ENCODE peak calls at places on chromosomes 3 and 15, in nine cellular contexts. V is PC-3, I is aorta, C is psoas muscle, Z is spleen, T is lower lobe of right lung, M is SJSA1, O is Panc1, P is Karpas-422. R is an unnamed sample.

GRCh38 chr3:141393151-141394076 is 25.1 kb downstream of the ZBTB38 start:
- DNase-seq in I (no peak), O (no peak), Z (no peak), P (no peak), T (no peak), M (peak; percentile 54), V (no peak), C (no peak), R (no peak)

GRCh38 chr15:90513448-90513847 is 16.3 kb upstream of the CRTC3 start:
- DNase-seq in I (no peak), O (no peak), C (no peak), M (no peak), T (no peak), P (no peak), V (no peak), Z (no peak), R (no peak)

GRCh38 chr3:14284694-14285404 is 106.2 kb downstream of the LSM3 start:
- DNase-seq in C (no peak), M (no peak), I (no peak), Z (peak; percentile 59), T (no peak), V (no peak), P (no peak), O (no peak), R (no peak)

GRCh38 chr3:98628317-98628716 is 34.9 kb upstream of the CPOX start:
- DNase-seq in Z (no peak), P (peak; percentile 47), T (no peak), C (no peak), I (no peak), M (no peak), V (no peak), O (no peak), R (no peak)

GRCh38 chr15:68333775-68334470 is 56.4 kb downstream of the FEM1B start:
- DNase-seq in V (peak; percentile 18), T (peak; percentile 72), M (peak; percentile 77), C (peak; percentile 66), O (no peak), Z (peak; percentile 81), I (peak; percentile 86), P (no peak), R (peak; percentile 71)

GRCh38 chr3:151539599-151539998 is 78.7 kb upstream of the IGSF10 start:
- DNase-seq in C (no peak), O (no peak), M (no peak), T (no peak), I (no peak), V (no peak), P (no peak), Z (no peak), R (no peak)

GRCh38 chr3:159239054-159239453 is 437.2 kb downstream of the MFSD1 start:
- DNase-seq in O (no peak), M (no peak), I (no peak), Z (no peak), V (no peak), P (no peak), T (no peak), C (no peak), R (no peak)

GRCh38 chr15:99412626-99413025 is 153.2 kb upstream of the MEF2A start:
- DNase-seq in T (no peak), C (no peak), P (no peak), V (no peak), M (no peak), I (peak; percentile 60), O (no peak), Z (no peak), R (no peak)

GRCh38 chr3:14345496-14346150 is 56.8 kb upstream of the SLC6A6 start:
- DNase-seq in I (no peak), T (no peak), O (no peak), P (no peak), Z (no peak), M (peak; percentile 55), C (no peak), V (peak; percentile 35), R (peak; percentile 28)

GRCh38 chr15:75749820-75750219 is 37.2 kb upstream of the CSPG4 start:
- DNase-seq in C (no peak), P (peak; percentile 31), Z (peak; percentile 63), V (no peak), T (no peak), I (peak; percentile 70), O (no peak), M (peak; percentile 35), R (no peak)

GRCh38 chr3:86890997-86891396 is 100.0 kb downstream of the VGLL3 start:
- DNase-seq in Z (no peak), T (no peak), P (no peak), I (no peak), V (no peak), C (no peak), M (no peak), O (no peak), R (no peak)

GRCh38 chr15:92821491-92822116 is 78.5 kb upstream of the CHD2 start:
- DNase-seq in I (no peak), C (no peak), T (no peak), V (peak; percentile 70), O (no peak), P (peak; percentile 66), Z (no peak), M (no peak), R (no peak)
- H3K4me3 ChIP-seq in I (no peak overlapping the region), C (no peak overlapping the region), T (no peak overlapping the region), V (no peak overlapping the region), O (no peak overlapping the region), P (peak overlapping the region; percentile 52), Z (no peak overlapping the region), M (no peak overlapping the region), R (no peak overlapping the region)

GRCh38 chr3:129567176-129567705 is 24.3 kb downstream of the H1-8 start:
- DNase-seq in C (no peak), T (no peak), V (no peak), M (no peak), O (no peak), Z (no peak), I (no peak), P (no peak), R (no peak)

GRCh38 chr3:129565902-129566301 is 22.9 kb downstream of the H1-8 start:
- DNase-seq in M (no peak), O (no peak), Z (no peak), T (no peak), P (no peak), I (no peak), V (no peak), C (no peak), R (no peak)

GRCh38 chr3:129563332-129563731 is 20.4 kb downstream of the H1-8 start:
- DNase-seq in I (no peak), O (no peak), Z (no peak), V (no peak), C (peak; percentile 7), P (no peak), T (no peak), M (no peak), R (no peak)

GRCh38 chr3:129563850-129564535 is 21.0 kb downstream of the H1-8 start:
- DNase-seq in P (no peak), T (no peak), I (no peak), C (peak; percentile 17), M (no peak), O (no peak), Z (no peak), V (no peak), R (no peak)

DNA sequence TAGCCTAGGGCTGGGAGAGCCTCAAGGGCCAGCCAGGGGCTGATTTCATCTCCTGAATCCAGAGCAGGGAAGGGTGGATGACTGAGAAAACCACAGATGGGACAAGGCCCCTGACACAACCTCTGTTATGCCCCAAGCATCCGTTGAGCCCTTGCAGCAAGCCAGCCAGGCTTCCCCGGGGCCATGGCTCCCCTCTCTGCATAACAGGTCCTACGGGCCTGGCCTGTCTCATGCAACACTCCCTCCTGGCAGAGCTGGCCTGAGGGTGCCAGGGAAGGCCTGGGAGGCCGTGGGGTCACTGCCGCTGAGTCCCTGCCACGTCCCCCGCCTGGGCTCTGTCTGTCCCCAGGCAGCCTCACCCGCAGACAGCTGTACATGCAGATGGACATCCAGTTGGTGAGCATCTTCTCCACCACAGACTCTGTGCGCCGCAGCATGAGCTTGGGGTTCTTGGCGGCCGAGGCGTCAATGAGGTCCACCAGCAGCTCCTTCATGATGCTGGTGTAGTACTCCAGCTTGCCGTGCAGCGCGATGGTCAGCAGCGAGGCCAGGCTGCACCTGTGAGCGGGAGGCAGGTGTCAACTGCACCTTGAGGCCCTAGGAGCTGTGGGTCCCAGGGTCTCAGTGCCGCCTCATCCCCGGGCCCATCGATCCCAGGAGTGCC is 22.1 kb downstream of the H1-8 start:
- DNase-seq in M (no peak), V (no peak), O (no peak), P (no peak), I (no peak), T (no peak), Z (no peak), C (no peak), R (no peak)
- H3K36me3 ChIP-seq in M (peaks cover 74% of the 10 kb centered on the region), V (no peaks in the 10 kb centered on the region), O (peaks cover 4% of the 10 kb centered on the region), P (no peaks in the 10 kb centered on the region), I (no peaks in the 10 kb centered on the region), T (peaks cover 95% of the 10 kb centered on the region), Z (peaks cover 90% of the 10 kb centered on the region), C (no peaks in the 10 kb centered on the region), R (peaks cover 64% of the 10 kb centered on the region)

GRCh38 chr15:70742928-70743327 is 20.4 kb downstream of the UACA start:
- DNase-seq in O (no peak), Z (no peak), T (no peak), I (no peak), C (no peak), P (no peak), V (no peak), M (no peak), R (no peak)

GRCh38 chr15:70741677-70742293 is 21.6 kb downstream of the UACA start:
- DNase-seq in P (no peak), C (no peak), M (no peak), I (no peak), Z (no peak), T (no peak), O (peak; percentile 71), V (peak; percentile 77), R (no peak)

GRCh38 chr15:70741107-70741511 is 22.2 kb downstream of the UACA start:
- DNase-seq in P (no peak), O (no peak), C (peak; percentile 66), V (peak; percentile 65), I (peak; percentile 71), Z (no peak), T (no peak), M (no peak), R (peak; percentile 78)
- H3K27ac ChIP-seq in P (no peak overlapping the region), O (peak overlapping the region; percentile 97), C (peak overlapping the region; percentile 90), V (peak overlapping the region; percentile 69), I (peak overlapping the region; percentile 42), Z (peak overlapping the region; percentile 38), T (peak overlapping the region; percentile 70), M (peak overlapping the region; percentile 95), R (peak overlapping the region; percentile 10)

GRCh38 chr3:132598181-132598580 is 1.1 kb downstream of the ACKR4 start:
- DNase-seq in Z (no peak), M (no peak), V (no peak), O (no peak), I (no peak), P (no peak), T (no peak), C (no peak), R (no peak)

GRCh38 chr3:132595036-132595435 is 2.0 kb upstream of the ACKR4 start:
- DNase-seq in O (no peak), Z (no peak), P (peak; percentile 52), I (no peak), T (no peak), V (peak; percentile 1), M (no peak), C (no peak), R (peak; percentile 56)

GRCh38 chr3:132596326-132596725 is 744 bp upstream of the ACKR4 start:
- DNase-seq in Z (no peak), P (peak; percentile 63), M (no peak), I (no peak), O (no peak), C (no peak), T (no peak), V (no peak), R (no peak)

GRCh38 chr3:132596816-132597433 is at the start of gene ACKR4:
- DNase-seq in P (peak; percentile 69), V (no peak), O (no peak), C (no peak), M (no peak), Z (no peak), T (no peak), I (no peak), R (no peak)

GRCh38 chr3:132597660-132598059 is 590 bp downstream of the ACKR4 start:
- DNase-seq in T (no peak), Z (no peak), M (no peak), I (no peak), V (no peak), O (no peak), P (no peak), C (no peak), R (no peak)
- H3K4me3 ChIP-seq in T (peak overlapping the region; percentile 44), Z (no peak overlapping the region), M (no peak overlapping the region), I (no peak overlapping the region), V (no peak overlapping the region), O (no peak overlapping the region), P (peak overlapping the region; percentile 60), C (peak overlapping the region; percentile 34), R (no peak overlapping the region)

R was measured in brain microvascular endothelial cell.